ENCODE peak calls at places on chromosomes 2 and 18, in seven cellular contexts. C is B cell, W is endodermal cell, E is HCT116, L is GM23338, I is omental fat pad, H is retinal pigment epithelial cell. Q is an unnamed sample.

GRCh38 chr18:58529714-58530354 is 99.1 kb downstream of the ALPK2 start:
- DNase-seq in C (peak; percentile 79), W (peak; percentile 89), E (peak; percentile 35), L (peak; percentile 88), I (peak; percentile 53), H (no peak), Q (peak; percentile 59)

GRCh38 chr2:191003405-191004309 is 10.3 kb downstream of the STAT1 start:
- DNase-seq in C (no peak), W (no peak), E (no peak), L (no peak), I (no peak), H (no peak), Q (no peak)

GRCh38 chr18:54822872-54823845 is 5.1 kb upstream of the RAB27B start:
- DNase-seq in C (no peak), W (no peak), E (peak; percentile 34), L (no peak), I (no peak), H (peak; percentile 41), Q (no peak)

GRCh38 chr2:162732946-162733698 is 105.4 kb downstream of the KCNH7 start:
- DNase-seq in C (no peak), W (no peak), E (no peak), L (peak; percentile 51), I (no peak), H (no peak), Q (no peak)

GRCh38 chr2:128623776-128624424 is 305.2 kb upstream of the HS6ST1 start:
- DNase-seq in C (no peak), W (no peak), E (no peak), L (no peak), I (no peak), H (no peak), Q (peak; percentile 80)

GRCh38 chr18:36589857-36590543 is 238.8 kb downstream of the TPGS2 start:
- DNase-seq in C (no peak), W (no peak), E (no peak), L (no peak), I (no peak), H (no peak), Q (no peak)

GRCh38 chr2:191352536-191352935 is 107.3 kb downstream of the MYO1B start:
- DNase-seq in C (no peak), W (no peak), E (no peak), L (no peak), I (no peak), H (no peak), Q (no peak)

GRCh38 chr2:113171359-113172075 is 2.3 kb upstream of the PSD4 start:
- DNase-seq in C (no peak), W (peak; percentile 35), E (no peak), L (no peak), I (no peak), H (no peak), Q (no peak)

GRCh38 chr2:74843371-74844298 is 9.7 kb downstream of the HK2 start:
- DNase-seq in C (peak; percentile 61), W (no peak), E (no peak), L (no peak), I (no peak), H (no peak), Q (peak; percentile 65)

GRCh38 chr2:218716070-218716469 is 5.4 kb downstream of the TTLL4 start:
- DNase-seq in C (no peak), W (no peak), E (no peak), L (no peak), I (no peak), H (no peak), Q (no peak)

GRCh38 chr2:109415460-109416004 is 198.2 kb downstream of the SEPTIN10 start:
- DNase-seq in C (no peak), W (peak; percentile 79), E (no peak), L (peak; percentile 27), I (no peak), H (no peak), Q (no peak)

GRCh38 chr18:21262979-21263378 is 20.9 kb downstream of the GREB1L start:
- DNase-seq in C (no peak), W (no peak), E (no peak), L (peak; percentile 63), I (no peak), H (no peak), Q (no peak)

GRCh38 chr2:31297751-31298150 is 63.8 kb downstream of the EHD3 start:
- DNase-seq in C (peak; percentile 36), W (peak; percentile 45), E (no peak), L (no peak), I (no peak), H (no peak), Q (no peak)

GRCh38 chr18:76565238-76566173 is 70.5 kb upstream of the ZNF516 start:
- DNase-seq in C (no peak), W (peak; percentile 89), E (no peak), L (peak; percentile 89), I (peak; percentile 44), H (peak; percentile 91), Q (no peak)

GRCh38 chr2:18050001-18050400 is 171.5 kb downstream of the KCNS3 start:
- DNase-seq in C (no peak), W (no peak), E (no peak), L (no peak), I (no peak), H (no peak), Q (no peak)

GRCh38 chr2:231288535-231289078 is 90.2 kb downstream of the ARMC9 start:
- DNase-seq in C (no peak), W (no peak), E (no peak), L (no peak), I (no peak), H (no peak), Q (no peak)

GRCh38 chr2:219430633-219431615 is 3.7 kb upstream of the SPEG start:
- DNase-seq in C (no peak), W (peak; percentile 71), E (no peak), L (peak; percentile 29), I (no peak), H (no peak), Q (no peak)

GRCh38 chr2:36663851-36664715 is 32.4 kb upstream of the VIT start:
- DNase-seq in C (peak; percentile 50), W (peak; percentile 61), E (peak; percentile 64), L (peak; percentile 86), I (no peak), H (peak; percentile 57), Q (peak; percentile 62)

GRCh38 chr18:26930630-26931029 is 65.1 kb upstream of the AQP4 start:
- DNase-seq in C (no peak), W (no peak), E (no peak), L (no peak), I (no peak), H (no peak), Q (no peak)

GRCh38 chr2:201406077-201406662 is 45.1 kb downstream of the TRAK2 start:
- DNase-seq in C (no peak), W (no peak), E (no peak), L (no peak), I (no peak), H (peak; percentile 82), Q (no peak)

DNA sequence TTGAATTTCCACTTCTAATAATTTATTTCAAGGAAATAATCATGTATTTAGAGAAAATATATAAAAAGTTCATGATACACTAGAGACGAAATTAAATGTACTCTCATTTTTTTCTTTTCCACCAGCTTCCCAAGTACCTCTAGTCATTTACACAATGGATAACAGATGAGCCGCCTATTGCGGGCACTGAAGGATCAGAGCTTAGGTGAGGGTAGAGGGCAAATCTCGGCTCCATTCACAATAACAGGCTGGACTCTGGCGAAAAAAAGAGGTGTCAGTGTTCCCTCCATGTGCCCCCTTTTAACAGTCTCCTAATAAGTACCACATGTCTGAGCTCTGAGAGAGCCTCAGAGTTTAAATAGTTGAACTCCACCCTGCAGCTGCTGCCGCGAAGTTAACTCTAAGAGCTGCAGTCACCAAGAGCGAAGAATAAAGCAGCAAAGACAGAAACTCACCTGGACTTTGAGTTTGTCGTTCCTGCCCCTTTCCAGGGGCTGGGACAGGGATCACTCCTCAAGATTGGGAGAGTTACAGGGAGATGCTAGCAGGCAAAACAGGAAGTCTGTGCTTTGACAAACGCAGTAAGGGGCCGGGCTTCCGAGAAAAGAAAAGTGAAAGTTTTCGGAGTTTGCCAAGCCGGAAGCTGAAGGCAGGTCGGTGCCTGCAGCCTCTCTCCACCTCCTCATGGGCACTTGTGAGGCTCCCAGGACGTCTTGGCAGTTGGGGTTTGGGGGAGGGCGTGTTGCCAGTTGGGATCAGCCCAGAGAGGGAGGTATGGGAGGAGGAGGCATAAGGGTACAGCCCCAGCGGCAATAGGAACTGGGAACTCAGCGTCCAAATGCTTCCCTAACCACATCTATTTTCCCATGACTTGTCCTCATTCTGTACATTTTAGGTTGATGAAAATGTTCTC is at the start of gene SP110:
- DNase-seq in C (peak; percentile 79), W (peak; percentile 89), E (peak; percentile 31), L (peak; percentile 81), I (peak; percentile 26), H (peak; percentile 39), Q (peak; percentile 64)
- TF ChIP-seq CTCF in C (no peak), W (no peak), E (no peak), L (no peak), I (no peak), H (no peak), Q (no peak)

DNA sequence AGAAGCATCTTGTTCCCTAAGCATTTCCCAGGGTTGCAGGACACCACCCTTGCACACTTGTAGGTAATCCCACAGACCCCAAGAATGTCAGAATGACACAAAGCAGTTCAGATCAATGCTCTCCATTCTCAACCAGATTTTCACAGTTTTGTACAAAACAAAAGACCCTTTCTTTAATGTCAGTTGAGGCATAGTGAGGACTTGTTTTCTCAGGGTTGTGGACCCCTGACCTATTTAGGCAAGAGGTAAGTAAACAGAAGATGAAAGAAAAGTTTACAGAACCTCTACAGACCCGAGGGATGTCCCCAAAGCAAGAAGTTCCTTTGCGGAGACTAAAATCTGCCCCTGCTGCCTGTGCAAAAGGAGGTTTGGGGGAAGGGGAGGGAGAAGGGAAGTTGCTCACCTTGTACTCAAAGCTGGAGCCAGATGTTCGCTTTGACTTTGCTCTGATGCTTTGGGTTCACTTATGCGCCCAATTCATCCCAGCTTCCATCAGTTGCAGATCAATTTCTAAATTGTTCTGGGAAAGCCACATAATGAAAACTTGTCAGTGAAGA is 635.4 kb downstream of the EPHA4 start:
- DNase-seq in C (no peak), W (no peak), E (no peak), L (peak; percentile 3), I (no peak), H (no peak), Q (no peak)
- TF ChIP-seq CTCF in C (no peak), W (no peak), E (no peak), L (no peak), I (no peak), H (no peak), Q (no peak)

GRCh38 chr2:26076001-26076587 is 42.2 kb downstream of the RAB10 start:
- DNase-seq in C (no peak), W (no peak), E (no peak), L (no peak), I (no peak), H (no peak), Q (no peak)
- TF ChIP-seq CTCF in C (no peak), W (no peak), E (no peak), L (no peak), I (no peak), H (no peak), Q (no peak)

GRCh38 chr2:29640360-29640759 is 281.0 kb downstream of the ALK start:
- DNase-seq in C (no peak), W (no peak), E (no peak), L (no peak), I (no peak), H (no peak), Q (no peak)

GRCh38 chr2:29650634-29651097 is 270.7 kb downstream of the ALK start:
- DNase-seq in C (no peak), W (no peak), E (no peak), L (no peak), I (no peak), H (no peak), Q (no peak)

GRCh38 chr2:29644949-29645348 is 276.4 kb downstream of the ALK start:
- DNase-seq in C (no peak), W (no peak), E (no peak), L (no peak), I (no peak), H (no peak), Q (no peak)
- TF ChIP-seq CTCF in C (no peak), W (peak; percentile 46), E (no peak), L (peak; percentile 30), I (no peak), H (no peak), Q (no peak)

Q was measured in GM13976.